ENCODE peak calls at places on chromosomes 11 and 22, in eight cellular contexts. One of them, this sample, is unnamed.
A peak's percentile ranks its signal among the peaks of the same experiment; 100 is the strongest.

GRCh38 chr22:28402066-28402465 is 277.6 kb downstream of the TTC28 start:
- DNase-seq in KG1: no peak
- DNase-seq in EH: no peak
- DNase-seq in NCI-H1930: no peak
- DNase-seq in fibroblast of gingiva: no peak
- DNase-seq in stimulated activated CD8-positive, alpha-beta memory T cell treated with anti-CD3 and anti-CD28 coated beads, Interleukin-15, amount 100 ng/mL, for 24 hours: no peak
- DNase-seq in EL: no peak
- DNase-seq in activated T-cell treated with anti-CD3 and anti-CD28 coated beads for 1 hour: no peak
- DNase-seq in this sample: no peak

GRCh38 chr11:10878408-10879214 is 20.8 kb upstream of the ZBED5 start:
- DNase-seq in KG1: peak; percentile 25
- DNase-seq in EH: peak; percentile 75
- DNase-seq in NCI-H1930: no peak
- DNase-seq in fibroblast of gingiva: peak; percentile 57
- DNase-seq in stimulated activated CD8-positive, alpha-beta memory T cell treated with anti-CD3 and anti-CD28 coated beads, Interleukin-15, amount 100 ng/mL, for 24 hours: no peak
- DNase-seq in EL: peak; percentile 70
- DNase-seq in activated T-cell treated with anti-CD3 and anti-CD28 coated beads for 1 hour: no peak
- DNase-seq in this sample: peak; percentile 91

GRCh38 chr11:120129570-120129969 is 8.3 kb downstream of the TRIM29 start:
- DNase-seq in KG1: no peak
- DNase-seq in EH: peak; percentile 45
- DNase-seq in NCI-H1930: no peak
- DNase-seq in fibroblast of gingiva: no peak
- DNase-seq in stimulated activated CD8-positive, alpha-beta memory T cell treated with anti-CD3 and anti-CD28 coated beads, Interleukin-15, amount 100 ng/mL, for 24 hours: no peak
- DNase-seq in EL: no peak
- DNase-seq in activated T-cell treated with anti-CD3 and anti-CD28 coated beads for 1 hour: no peak
- DNase-seq in this sample: no peak

GRCh38 chr11:63614136-63614664 is at the start of gene PLAAT3:
- DNase-seq in KG1: no peak
- DNase-seq in EH: peak; percentile 53
- DNase-seq in NCI-H1930: peak; percentile 54
- DNase-seq in fibroblast of gingiva: peak; percentile 41
- DNase-seq in stimulated activated CD8-positive, alpha-beta memory T cell treated with anti-CD3 and anti-CD28 coated beads, Interleukin-15, amount 100 ng/mL, for 24 hours: no peak
- DNase-seq in EL: peak; percentile 72
- DNase-seq in activated T-cell treated with anti-CD3 and anti-CD28 coated beads for 1 hour: peak; percentile 11
- DNase-seq in this sample: peak; percentile 87

GRCh38 chr11:44939673-44940072 is 11.0 kb downstream of the TP53I11 start:
- DNase-seq in KG1: no peak
- DNase-seq in EH: peak; percentile 15
- DNase-seq in NCI-H1930: no peak
- DNase-seq in fibroblast of gingiva: no peak
- DNase-seq in stimulated activated CD8-positive, alpha-beta memory T cell treated with anti-CD3 and anti-CD28 coated beads, Interleukin-15, amount 100 ng/mL, for 24 hours: no peak
- DNase-seq in EL: no peak
- DNase-seq in activated T-cell treated with anti-CD3 and anti-CD28 coated beads for 1 hour: no peak
- DNase-seq in this sample: peak; percentile 80

GRCh38 chr11:130068986-130069683 is 559 bp upstream of the APLP2 start:
- DNase-seq in KG1: peak; percentile 91
- DNase-seq in EH: peak; percentile 93
- DNase-seq in NCI-H1930: no peak
- DNase-seq in fibroblast of gingiva: peak; percentile 96
- DNase-seq in stimulated activated CD8-positive, alpha-beta memory T cell treated with anti-CD3 and anti-CD28 coated beads, Interleukin-15, amount 100 ng/mL, for 24 hours: peak; percentile 21
- DNase-seq in EL: peak; percentile 91
- DNase-seq in activated T-cell treated with anti-CD3 and anti-CD28 coated beads for 1 hour: peak; percentile 39
- DNase-seq in this sample: peak; percentile 67

GRCh38 chr11:77174559-77174958 is 46.5 kb downstream of the MYO7A start:
- DNase-seq in KG1: no peak
- DNase-seq in EH: no peak
- DNase-seq in NCI-H1930: no peak
- DNase-seq in fibroblast of gingiva: no peak
- DNase-seq in stimulated activated CD8-positive, alpha-beta memory T cell treated with anti-CD3 and anti-CD28 coated beads, Interleukin-15, amount 100 ng/mL, for 24 hours: no peak
- DNase-seq in EL: no peak
- DNase-seq in activated T-cell treated with anti-CD3 and anti-CD28 coated beads for 1 hour: no peak
- DNase-seq in this sample: no peak

GRCh38 chr11:96303067-96303466 is 39.9 kb downstream of the MAML2 start:
- DNase-seq in KG1: no peak
- DNase-seq in EH: peak; percentile 77
- DNase-seq in NCI-H1930: no peak
- DNase-seq in fibroblast of gingiva: peak; percentile 32
- DNase-seq in stimulated activated CD8-positive, alpha-beta memory T cell treated with anti-CD3 and anti-CD28 coated beads, Interleukin-15, amount 100 ng/mL, for 24 hours: no peak
- DNase-seq in EL: peak; percentile 79
- DNase-seq in activated T-cell treated with anti-CD3 and anti-CD28 coated beads for 1 hour: no peak
- DNase-seq in this sample: no peak

GRCh38 chr11:127485541-127485940 is 485.0 kb upstream of the KIRREL3 start:
- DNase-seq in KG1: no peak
- DNase-seq in EH: peak; percentile 5
- DNase-seq in NCI-H1930: no peak
- DNase-seq in fibroblast of gingiva: no peak
- DNase-seq in stimulated activated CD8-positive, alpha-beta memory T cell treated with anti-CD3 and anti-CD28 coated beads, Interleukin-15, amount 100 ng/mL, for 24 hours: no peak
- DNase-seq in EL: no peak
- DNase-seq in activated T-cell treated with anti-CD3 and anti-CD28 coated beads for 1 hour: no peak
- DNase-seq in this sample: no peak

GRCh38 chr11:94968334-94968958 is 4.9 kb downstream of the CWC15 start:
- DNase-seq in KG1: peak; percentile 20
- DNase-seq in EH: peak; percentile 74
- DNase-seq in NCI-H1930: no peak
- DNase-seq in fibroblast of gingiva: peak; percentile 68
- DNase-seq in stimulated activated CD8-positive, alpha-beta memory T cell treated with anti-CD3 and anti-CD28 coated beads, Interleukin-15, amount 100 ng/mL, for 24 hours: no peak
- DNase-seq in EL: peak; percentile 52
- DNase-seq in activated T-cell treated with anti-CD3 and anti-CD28 coated beads for 1 hour: no peak
- DNase-seq in this sample: peak; percentile 18